ENCODE peak calls at places on chromosome 1, in five cellular contexts. I is H1, M is K562, C is GM12891, D is HepG2. L is an unnamed sample.

GRCh38 chr1:205188132-205188531 is 23.4 kb downstream of the DSTYK start:
- DNase-seq in I (no peak), M (no peak), C (no peak), D (no peak), L (no peak)

GRCh38 chr1:2274231-2274967 is 46.3 kb downstream of the SKI start:
- DNase-seq in I (no peak), M (no peak), C (no peak), D (no peak), L (no peak)

GRCh38 chr1:81144240-81144639 is 656.5 kb upstream of the ADGRL2 start:
- DNase-seq in I (no peak), M (no peak), C (no peak), D (no peak), L (no peak)

GRCh38 chr1:31306278-31306677 is 9.4 kb downstream of the ZCCHC17 start:
- DNase-seq in I (no peak), M (no peak), C (no peak), D (no peak), L (no peak)

GRCh38 chr1:118075116-118075515 is 109.9 kb downstream of the SPAG17 start:
- DNase-seq in I (no peak), M (no peak), C (no peak), D (no peak), L (no peak)

GRCh38 chr1:244074559-244075171 is 23.6 kb downstream of the ZBTB18 start:
- DNase-seq in I (peak), M (no peak), C (peak), D (no peak), L (peak)

GRCh38 chr1:157562515-157562914 is 10.2 kb upstream of the FCRL5 start:
- DNase-seq in I (no peak), M (no peak), C (no peak), D (no peak), L (no peak)

GRCh38 chr1:41622402-41622801 is 137.9 kb upstream of the EDN2 start:
- DNase-seq in I (no peak), M (no peak), C (no peak), D (no peak), L (no peak)

GRCh38 chr1:115496904-115497527 is 144.8 kb upstream of the VANGL1 start:
- DNase-seq in I (peak), M (no peak), C (no peak), D (no peak), L (no peak)

GRCh38 chr1:83860506-83861221 is 138.3 kb downstream of the TTLL7 start:
- DNase-seq in I (peak), M (peak), C (peak), D (peak), L (peak)

GRCh38 chr1:68128157-68128556 is 77.7 kb upstream of the DIRAS3 start:
- DNase-seq in I (no peak), M (no peak), C (no peak), D (peak), L (no peak)

GRCh38 chr1:112012823-112013222 is 23.4 kb upstream of the KCND3 start:
- DNase-seq in I (no peak), M (no peak), C (no peak), D (no peak), L (no peak)

GRCh38 chr1:2795926-2796325 is 5.6 kb downstream of the TTC34 start:
- DNase-seq in I (no peak), M (no peak), C (no peak), D (no peak), L (no peak)

GRCh38 chr1:40766560-40766959 is 17.0 kb upstream of the KCNQ4 start:
- DNase-seq in I (no peak), M (no peak), C (no peak), D (no peak), L (no peak)

GRCh38 chr1:221856188-221857093 is 114.6 kb upstream of the DUSP10 start:
- DNase-seq in I (no peak), M (no peak), C (no peak), D (no peak), L (no peak)

GRCh38 chr1:240027059-240027462 is 64.6 kb upstream of the FMN2 start:
- DNase-seq in I (peak), M (peak), C (peak), D (peak), L (no peak)

GRCh38 chr1:68221971-68222355 is 10.4 kb downstream of the WLS start:
- DNase-seq in I (no peak), M (no peak), C (no peak), D (no peak), L (no peak)

GRCh38 chr1:206930210-206930798 is 8.6 kb upstream of the FCMR start:
- DNase-seq in I (no peak), M (no peak), C (peak), D (no peak), L (peak)

GRCh38 chr1:173213665-173214064 is 6.5 kb upstream of the TNFSF4 start:
- DNase-seq in I (no peak), M (no peak), C (no peak), D (no peak), L (no peak)

GRCh38 chr1:100643430-100644196 is 75.9 kb upstream of the VCAM1 start:
- DNase-seq in I (no peak), M (no peak), C (no peak), D (no peak), L (no peak)

GRCh38 chr1:13605159-13605558 is 21.5 kb downstream of the PDPN start:
- DNase-seq in I (no peak), M (no peak), C (no peak), D (no peak), L (no peak)

GRCh38 chr1:217660353-217661062 is 29.4 kb downstream of the SPATA17 start:
- DNase-seq in I (no peak), M (no peak), C (no peak), D (peak), L (no peak)

GRCh38 chr1:110240476-110241210 is 30.5 kb downstream of the KCNC4 start:
- DNase-seq in I (no peak), M (no peak), C (no peak), D (no peak), L (no peak)

GRCh38 chr1:202968895-202969295 is 1.8 kb upstream of the CYB5R1 start:
- DNase-seq in I (peak), M (peak), C (peak), D (peak), L (peak)

GRCh38 chr1:160007577-160008200 is 24.1 kb downstream of the PIGM start:
- DNase-seq in I (no peak), M (peak), C (no peak), D (peak), L (no peak)

GRCh38 chr1:9038338-9038650 is 12.1 kb upstream of the SLC2A7 start:
- DNase-seq in I (no peak), M (no peak), C (no peak), D (no peak), L (no peak)

GRCh38 chr1:87091425-87091824 is 177.0 kb downstream of the HS2ST1 start:
- DNase-seq in I (no peak), M (no peak), C (no peak), D (no peak), L (no peak)
- TF ChIP-seq POLR2A in I (no peak), M (no peak), C (no peak), D (no peak), L (no peak)

DNA sequence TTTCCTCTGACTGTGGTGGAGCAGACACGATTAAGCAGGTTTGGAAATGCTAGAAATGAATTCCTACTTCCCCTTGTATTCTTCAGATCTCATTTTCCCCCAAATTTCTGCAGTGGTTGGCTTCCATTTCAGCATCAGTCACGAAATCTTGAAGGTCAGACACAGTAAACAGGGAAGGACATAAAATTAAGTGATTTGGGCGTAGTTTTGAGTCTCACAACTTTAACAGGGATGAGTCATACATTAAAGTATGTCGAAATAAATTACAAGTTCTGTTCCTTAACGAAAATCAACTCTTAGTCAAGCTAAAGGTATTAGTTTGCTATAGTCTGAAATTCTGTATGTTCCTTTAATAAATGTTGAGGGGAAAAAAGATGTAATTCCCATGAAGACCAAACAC is 61.1 kb downstream of the HNRNPR start:
- DNase-seq in I (no peak), M (no peak), C (no peak), D (no peak), L (no peak)
- TF ChIP-seq POLR2AphosphoS5 in I (no peak), M (no peak), C (no peak), D (no peak), L (no peak)

GRCh38 chr1:27333717-27334279 is 8.0 kb upstream of the SYTL1 start:
- DNase-seq in I (no peak), M (no peak), C (no peak), D (no peak), L (no peak)

GRCh38 chr1:27331922-27332321 is 9.9 kb upstream of the SYTL1 start:
- DNase-seq in I (no peak), M (no peak), C (no peak), D (no peak), L (no peak)

GRCh38 chr1:27331426-27331825 is 9.5 kb downstream of the TMEM222 start:
- DNase-seq in I (no peak), M (no peak), C (no peak), D (no peak), L (no peak)

GRCh38 chr1:27330786-27331185 is 8.8 kb downstream of the TMEM222 start:
- DNase-seq in I (no peak), M (no peak), C (no peak), D (no peak), L (no peak)

DNA sequence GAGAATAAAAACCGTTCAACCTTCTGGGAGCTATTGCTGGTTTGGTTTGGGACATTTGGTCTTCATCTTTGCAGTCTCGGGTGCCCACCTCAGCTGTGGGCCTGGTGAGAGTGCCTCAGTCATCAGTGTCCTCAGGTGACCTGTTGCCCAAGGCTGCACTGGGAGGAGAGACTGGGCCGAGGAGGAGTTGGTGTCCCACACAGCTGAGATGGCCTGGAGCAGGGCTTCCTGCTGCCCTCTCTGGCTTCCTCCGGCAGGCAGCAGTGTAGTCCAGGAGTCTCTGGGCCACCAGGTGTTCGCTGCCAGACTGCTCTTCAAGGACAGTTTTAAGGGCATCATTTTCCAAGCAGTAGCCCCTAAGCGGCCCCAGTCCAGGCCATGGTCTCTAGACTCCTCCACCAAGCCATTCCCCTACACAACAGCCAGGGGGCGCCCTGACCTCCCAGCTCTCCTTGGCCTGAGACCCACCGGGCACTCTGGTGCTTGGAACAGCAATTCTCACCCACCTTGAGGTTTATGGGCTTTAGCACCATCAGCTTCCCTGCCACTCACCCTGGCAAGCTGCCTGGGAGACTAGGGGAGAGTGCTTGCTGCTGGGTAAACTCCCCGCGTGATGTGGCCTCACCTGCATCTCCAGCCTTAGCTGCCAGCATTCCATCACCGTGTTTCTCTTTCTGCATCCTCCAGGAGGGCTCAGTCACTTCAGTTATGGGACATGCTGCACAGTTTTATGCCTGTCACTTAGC is 9.1 kb upstream of the SYTL1 start:
- DNase-seq in I (peak), M (peak), C (peak), D (no peak), L (peak)
- TF ChIP-seq TAF1 in I (no peak), M (no peak), C (no peak), D (no peak), L (no peak)

GRCh38 chr1:152447484-152447883 is 33.4 kb upstream of the CRNN start:
- DNase-seq in I (no peak), M (no peak), C (no peak), D (no peak), L (no peak)
- TF ChIP-seq POLR2A in I (no peak), M (no peak), C (no peak), D (no peak), L (no peak)

GRCh38 chr1:32981003-32981909 is 16.6 kb upstream of the RNF19B start:
- DNase-seq in I (no peak), M (peak), C (peak), D (no peak), L (peak)
- TF ChIP-seq POLR2AphosphoS5 in I (no peak), M (no peak), C (peak), D (no peak), L (peak)